ENCODE peak calls at places on chromosomes 11 and 22, in seven cellular contexts. One of them, this sample, is unnamed.

GRCh38 chr11:11843233-11843632 is 1.5 kb downstream of the USP47 start:
- DNase-seq in AG09319: no peak
- DNase-seq in AG10803: peak; percentile 69
- DNase-seq in NCI-H460: peak; percentile 23
- DNase-seq in stimulated activated CD4-positive, alpha-beta T cell treated with anti-CD3 and anti-CD28 coated beads, Interleukin-1b, Interleukin-23, amount 100 ng/mL, for 1 hour: no peak
- DNase-seq in CD4-positive, alpha-beta T cell: no peak
- DNase-seq in lung: no peak
- DNase-seq in this sample: no peak

GRCh38 chr11:4087551-4087950 is 7.0 kb upstream of the RRM1 start:
- DNase-seq in AG09319: no peak
- DNase-seq in AG10803: peak; percentile 50
- DNase-seq in NCI-H460: no peak
- DNase-seq in stimulated activated CD4-positive, alpha-beta T cell treated with anti-CD3 and anti-CD28 coated beads, Interleukin-1b, Interleukin-23, amount 100 ng/mL, for 1 hour: no peak
- DNase-seq in CD4-positive, alpha-beta T cell: no peak
- DNase-seq in lung: no peak
- DNase-seq in this sample: no peak

GRCh38 chr11:100638648-100639047 is 48.4 kb upstream of the ARHGAP42 start:
- DNase-seq in AG09319: no peak
- DNase-seq in AG10803: no peak
- DNase-seq in NCI-H460: no peak
- DNase-seq in stimulated activated CD4-positive, alpha-beta T cell treated with anti-CD3 and anti-CD28 coated beads, Interleukin-1b, Interleukin-23, amount 100 ng/mL, for 1 hour: no peak
- DNase-seq in CD4-positive, alpha-beta T cell: no peak
- DNase-seq in lung: no peak
- DNase-seq in this sample: no peak

GRCh38 chr11:115672999-115673411 is 168.8 kb upstream of the CADM1 start:
- DNase-seq in AG09319: peak; percentile 5
- DNase-seq in AG10803: peak; percentile 84
- DNase-seq in NCI-H460: no peak
- DNase-seq in stimulated activated CD4-positive, alpha-beta T cell treated with anti-CD3 and anti-CD28 coated beads, Interleukin-1b, Interleukin-23, amount 100 ng/mL, for 1 hour: no peak
- DNase-seq in CD4-positive, alpha-beta T cell: no peak
- DNase-seq in lung: peak; percentile 45
- DNase-seq in this sample: no peak

GRCh38 chr11:2296913-2297622 is 4.7 kb downstream of the C11orf21 start:
- DNase-seq in AG09319: no peak
- DNase-seq in AG10803: no peak
- DNase-seq in NCI-H460: no peak
- DNase-seq in stimulated activated CD4-positive, alpha-beta T cell treated with anti-CD3 and anti-CD28 coated beads, Interleukin-1b, Interleukin-23, amount 100 ng/mL, for 1 hour: no peak
- DNase-seq in CD4-positive, alpha-beta T cell: no peak
- DNase-seq in lung: no peak
- DNase-seq in this sample: no peak

GRCh38 chr11:70568504-70569172 is 170.3 kb downstream of the CTTN start:
- DNase-seq in AG09319: no peak
- DNase-seq in AG10803: peak; percentile 41
- DNase-seq in NCI-H460: no peak
- DNase-seq in stimulated activated CD4-positive, alpha-beta T cell treated with anti-CD3 and anti-CD28 coated beads, Interleukin-1b, Interleukin-23, amount 100 ng/mL, for 1 hour: no peak
- DNase-seq in CD4-positive, alpha-beta T cell: no peak
- DNase-seq in lung: no peak
- DNase-seq in this sample: no peak

GRCh38 chr11:100863080-100863581 is 176.0 kb downstream of the ARHGAP42 start:
- DNase-seq in AG09319: peak; percentile 97
- DNase-seq in AG10803: peak; percentile 93
- DNase-seq in NCI-H460: no peak
- DNase-seq in stimulated activated CD4-positive, alpha-beta T cell treated with anti-CD3 and anti-CD28 coated beads, Interleukin-1b, Interleukin-23, amount 100 ng/mL, for 1 hour: no peak
- DNase-seq in CD4-positive, alpha-beta T cell: no peak
- DNase-seq in lung: no peak
- DNase-seq in this sample: no peak

GRCh38 chr11:125410091-125410490 is 86.0 kb downstream of the FEZ1 start:
- DNase-seq in AG09319: no peak
- DNase-seq in AG10803: no peak
- DNase-seq in NCI-H460: no peak
- DNase-seq in stimulated activated CD4-positive, alpha-beta T cell treated with anti-CD3 and anti-CD28 coated beads, Interleukin-1b, Interleukin-23, amount 100 ng/mL, for 1 hour: no peak
- DNase-seq in CD4-positive, alpha-beta T cell: no peak
- DNase-seq in lung: no peak
- DNase-seq in this sample: no peak

GRCh38 chr11:132123449-132123848 is 753.0 kb downstream of the NTM start:
- DNase-seq in AG09319: no peak
- DNase-seq in AG10803: no peak
- DNase-seq in NCI-H460: no peak
- DNase-seq in stimulated activated CD4-positive, alpha-beta T cell treated with anti-CD3 and anti-CD28 coated beads, Interleukin-1b, Interleukin-23, amount 100 ng/mL, for 1 hour: no peak
- DNase-seq in CD4-positive, alpha-beta T cell: no peak
- DNase-seq in lung: no peak
- DNase-seq in this sample: no peak

GRCh38 chr22:50540352-50540751 is 5.3 kb upstream of the KLHDC7B start:
- DNase-seq in AG09319: no peak
- DNase-seq in AG10803: no peak
- DNase-seq in NCI-H460: no peak
- DNase-seq in stimulated activated CD4-positive, alpha-beta T cell treated with anti-CD3 and anti-CD28 coated beads, Interleukin-1b, Interleukin-23, amount 100 ng/mL, for 1 hour: no peak
- DNase-seq in CD4-positive, alpha-beta T cell: no peak
- DNase-seq in lung: no peak
- DNase-seq in this sample: no peak

GRCh38 chr11:3124821-3125220 is 40.3 kb downstream of the OSBPL5 start:
- DNase-seq in AG09319: no peak
- DNase-seq in AG10803: no peak
- DNase-seq in NCI-H460: no peak
- DNase-seq in stimulated activated CD4-positive, alpha-beta T cell treated with anti-CD3 and anti-CD28 coated beads, Interleukin-1b, Interleukin-23, amount 100 ng/mL, for 1 hour: no peak
- DNase-seq in CD4-positive, alpha-beta T cell: no peak
- DNase-seq in lung: no peak
- DNase-seq in this sample: no peak

GRCh38 chr11:127875076-127875475 is 712.3 kb downstream of the ETS1 start:
- DNase-seq in AG09319: no peak
- DNase-seq in AG10803: peak; percentile 15
- DNase-seq in NCI-H460: no peak
- DNase-seq in stimulated activated CD4-positive, alpha-beta T cell treated with anti-CD3 and anti-CD28 coated beads, Interleukin-1b, Interleukin-23, amount 100 ng/mL, for 1 hour: no peak
- DNase-seq in CD4-positive, alpha-beta T cell: no peak
- DNase-seq in lung: no peak
- DNase-seq in this sample: no peak

GRCh38 chr11:28632338-28632737 is 524.1 kb downstream of the METTL15 start:
- DNase-seq in AG09319: no peak
- DNase-seq in AG10803: no peak
- DNase-seq in NCI-H460: no peak
- DNase-seq in stimulated activated CD4-positive, alpha-beta T cell treated with anti-CD3 and anti-CD28 coated beads, Interleukin-1b, Interleukin-23, amount 100 ng/mL, for 1 hour: no peak
- DNase-seq in CD4-positive, alpha-beta T cell: no peak
- DNase-seq in lung: no peak
- DNase-seq in this sample: no peak

GRCh38 chr22:45469573-45470383 is 32.9 kb upstream of the FBLN1 start:
- DNase-seq in AG09319: no peak
- DNase-seq in AG10803: peak; percentile 94
- DNase-seq in NCI-H460: no peak
- DNase-seq in stimulated activated CD4-positive, alpha-beta T cell treated with anti-CD3 and anti-CD28 coated beads, Interleukin-1b, Interleukin-23, amount 100 ng/mL, for 1 hour: no peak
- DNase-seq in CD4-positive, alpha-beta T cell: no peak
- DNase-seq in lung: no peak
- DNase-seq in this sample: no peak

GRCh38 chr11:124892131-124892530 is 5.5 kb downstream of the ROBO4 start:
- DNase-seq in AG09319: no peak
- DNase-seq in AG10803: no peak
- DNase-seq in NCI-H460: no peak
- DNase-seq in stimulated activated CD4-positive, alpha-beta T cell treated with anti-CD3 and anti-CD28 coated beads, Interleukin-1b, Interleukin-23, amount 100 ng/mL, for 1 hour: no peak
- DNase-seq in CD4-positive, alpha-beta T cell: no peak
- DNase-seq in lung: no peak
- DNase-seq in this sample: no peak

GRCh38 chr11:20055312-20055711 is 105.0 kb downstream of the DBX1 start:
- DNase-seq in AG09319: no peak
- DNase-seq in AG10803: peak; percentile 58
- DNase-seq in NCI-H460: no peak
- DNase-seq in stimulated activated CD4-positive, alpha-beta T cell treated with anti-CD3 and anti-CD28 coated beads, Interleukin-1b, Interleukin-23, amount 100 ng/mL, for 1 hour: no peak
- DNase-seq in CD4-positive, alpha-beta T cell: no peak
- DNase-seq in lung: no peak
- DNase-seq in this sample: no peak

GRCh38 chr11:93089474-93090102 is 108.2 kb downstream of the SLC36A4 start:
- DNase-seq in AG09319: peak; percentile 2
- DNase-seq in AG10803: peak; percentile 53
- DNase-seq in NCI-H460: peak; percentile 72
- DNase-seq in stimulated activated CD4-positive, alpha-beta T cell treated with anti-CD3 and anti-CD28 coated beads, Interleukin-1b, Interleukin-23, amount 100 ng/mL, for 1 hour: no peak
- DNase-seq in CD4-positive, alpha-beta T cell: no peak
- DNase-seq in lung: no peak
- DNase-seq in this sample: no peak

GRCh38 chr11:79971255-79971654 is 530.4 kb upstream of the TENM4 start:
- DNase-seq in AG09319: no peak
- DNase-seq in AG10803: no peak
- DNase-seq in NCI-H460: peak; percentile 0
- DNase-seq in stimulated activated CD4-positive, alpha-beta T cell treated with anti-CD3 and anti-CD28 coated beads, Interleukin-1b, Interleukin-23, amount 100 ng/mL, for 1 hour: no peak
- DNase-seq in CD4-positive, alpha-beta T cell: no peak
- DNase-seq in lung: no peak
- DNase-seq in this sample: no peak

GRCh38 chr22:37747090-37747714 is 50.4 kb downstream of the TRIOBP start:
- DNase-seq in AG09319: no peak
- DNase-seq in AG10803: peak; percentile 43
- DNase-seq in NCI-H460: no peak
- DNase-seq in stimulated activated CD4-positive, alpha-beta T cell treated with anti-CD3 and anti-CD28 coated beads, Interleukin-1b, Interleukin-23, amount 100 ng/mL, for 1 hour: no peak
- DNase-seq in CD4-positive, alpha-beta T cell: no peak
- DNase-seq in lung: no peak
- DNase-seq in this sample: no peak

GRCh38 chr11:34169664-34170063 is 64.2 kb downstream of the NAT10 start:
- DNase-seq in AG09319: no peak
- DNase-seq in AG10803: no peak
- DNase-seq in NCI-H460: no peak
- DNase-seq in stimulated activated CD4-positive, alpha-beta T cell treated with anti-CD3 and anti-CD28 coated beads, Interleukin-1b, Interleukin-23, amount 100 ng/mL, for 1 hour: no peak
- DNase-seq in CD4-positive, alpha-beta T cell: no peak
- DNase-seq in lung: no peak
- DNase-seq in this sample: no peak

GRCh38 chr11:128517457-128518230 is 69.7 kb downstream of the ETS1 start:
- DNase-seq in AG09319: no peak
- DNase-seq in AG10803: peak; percentile 81
- DNase-seq in NCI-H460: no peak
- DNase-seq in stimulated activated CD4-positive, alpha-beta T cell treated with anti-CD3 and anti-CD28 coated beads, Interleukin-1b, Interleukin-23, amount 100 ng/mL, for 1 hour: no peak
- DNase-seq in CD4-positive, alpha-beta T cell: no peak
- DNase-seq in lung: no peak
- DNase-seq in this sample: no peak

GRCh38 chr22:29720824-29721323 is 1.1 kb downstream of the CABP7 start:
- DNase-seq in AG09319: no peak
- DNase-seq in AG10803: no peak
- DNase-seq in NCI-H460: no peak
- DNase-seq in stimulated activated CD4-positive, alpha-beta T cell treated with anti-CD3 and anti-CD28 coated beads, Interleukin-1b, Interleukin-23, amount 100 ng/mL, for 1 hour: no peak
- DNase-seq in CD4-positive, alpha-beta T cell: no peak
- DNase-seq in lung: no peak
- DNase-seq in this sample: no peak

GRCh38 chr22:45865561-45866397 is 111.2 kb downstream of the WNT7B start:
- DNase-seq in AG09319: no peak
- DNase-seq in AG10803: no peak
- DNase-seq in NCI-H460: no peak
- DNase-seq in stimulated activated CD4-positive, alpha-beta T cell treated with anti-CD3 and anti-CD28 coated beads, Interleukin-1b, Interleukin-23, amount 100 ng/mL, for 1 hour: no peak
- DNase-seq in CD4-positive, alpha-beta T cell: no peak
- DNase-seq in lung: no peak
- DNase-seq in this sample: no peak

GRCh38 chr11:95145430-95146063 is 55.9 kb downstream of the ENDOD1 start:
- DNase-seq in AG09319: no peak
- DNase-seq in AG10803: no peak
- DNase-seq in NCI-H460: no peak
- DNase-seq in stimulated activated CD4-positive, alpha-beta T cell treated with anti-CD3 and anti-CD28 coated beads, Interleukin-1b, Interleukin-23, amount 100 ng/mL, for 1 hour: no peak
- DNase-seq in CD4-positive, alpha-beta T cell: no peak
- DNase-seq in lung: no peak
- DNase-seq in this sample: no peak

GRCh38 chr11:28140689-28141455 is 32.7 kb downstream of the METTL15 start:
- DNase-seq in AG09319: no peak
- DNase-seq in AG10803: no peak
- DNase-seq in NCI-H460: no peak
- DNase-seq in stimulated activated CD4-positive, alpha-beta T cell treated with anti-CD3 and anti-CD28 coated beads, Interleukin-1b, Interleukin-23, amount 100 ng/mL, for 1 hour: no peak
- DNase-seq in CD4-positive, alpha-beta T cell: no peak
- DNase-seq in lung: no peak
- DNase-seq in this sample: no peak

GRCh38 chr22:49753961-49754673 is 73.6 kb downstream of the BRD1 start:
- DNase-seq in AG09319: no peak
- DNase-seq in AG10803: no peak
- DNase-seq in NCI-H460: no peak
- DNase-seq in stimulated activated CD4-positive, alpha-beta T cell treated with anti-CD3 and anti-CD28 coated beads, Interleukin-1b, Interleukin-23, amount 100 ng/mL, for 1 hour: no peak
- DNase-seq in CD4-positive, alpha-beta T cell: no peak
- DNase-seq in lung: no peak
- DNase-seq in this sample: no peak

GRCh38 chr11:124644426-124645280 is 22.0 kb downstream of the TBRG1 start:
- DNase-seq in AG09319: peak; percentile 44
- DNase-seq in AG10803: peak; percentile 76
- DNase-seq in NCI-H460: peak; percentile 50
- DNase-seq in stimulated activated CD4-positive, alpha-beta T cell treated with anti-CD3 and anti-CD28 coated beads, Interleukin-1b, Interleukin-23, amount 100 ng/mL, for 1 hour: no peak
- DNase-seq in CD4-positive, alpha-beta T cell: no peak
- DNase-seq in lung: peak; percentile 45
- DNase-seq in this sample: peak; percentile 61

GRCh38 chr22:19063581-19064353 is 58.4 kb downstream of the DGCR2 start:
- DNase-seq in AG09319: no peak
- DNase-seq in AG10803: no peak
- DNase-seq in NCI-H460: no peak
- DNase-seq in stimulated activated CD4-positive, alpha-beta T cell treated with anti-CD3 and anti-CD28 coated beads, Interleukin-1b, Interleukin-23, amount 100 ng/mL, for 1 hour: no peak
- DNase-seq in CD4-positive, alpha-beta T cell: no peak
- DNase-seq in lung: no peak
- DNase-seq in this sample: no peak

GRCh38 chr11:3109921-3110706 is 52.9 kb upstream of the CARS1 start:
- DNase-seq in AG09319: no peak
- DNase-seq in AG10803: peak; percentile 27
- DNase-seq in NCI-H460: peak; percentile 32
- DNase-seq in stimulated activated CD4-positive, alpha-beta T cell treated with anti-CD3 and anti-CD28 coated beads, Interleukin-1b, Interleukin-23, amount 100 ng/mL, for 1 hour: no peak
- DNase-seq in CD4-positive, alpha-beta T cell: no peak
- DNase-seq in lung: no peak
- DNase-seq in this sample: no peak

GRCh38 chr11:94417386-94417987 is 16.3 kb upstream of the GPR83 start:
- DNase-seq in AG09319: peak; percentile 11
- DNase-seq in AG10803: peak; percentile 52
- DNase-seq in NCI-H460: peak; percentile 12
- DNase-seq in stimulated activated CD4-positive, alpha-beta T cell treated with anti-CD3 and anti-CD28 coated beads, Interleukin-1b, Interleukin-23, amount 100 ng/mL, for 1 hour: no peak
- DNase-seq in CD4-positive, alpha-beta T cell: no peak
- DNase-seq in lung: no peak
- DNase-seq in this sample: no peak